ENCODE peak calls at places on chromosomes 2 and 18, in ten cellular contexts. C is GM12878, H is tibial nerve, N is lung, A is kidney, X is psoas muscle, D is right cardiac atrium, B is A549, T is aorta, I is mesenchymal stem cell. Y is an unnamed sample.
A peak's percentile ranks its signal among the peaks of the same experiment; 100 is the strongest.

GRCh38 chr18:54791657-54792056 is 36.6 kb upstream of the RAB27B start:
- DNase-seq in C (no peak), H (no peak), N (no peak), A (peak; percentile 58), X (no peak), D (no peak), B (no peak), T (no peak), I (no peak), Y (no peak)

GRCh38 chr2:138787053-138787666 is 7.0 kb upstream of the NXPH2 start:
- DNase-seq in C (no peak), H (peak; percentile 45), N (no peak), A (no peak), X (no peak), D (no peak), B (no peak), T (no peak), I (peak; percentile 47), Y (peak; percentile 64)

GRCh38 chr2:125746321-125746983 is 909.5 kb upstream of the GYPC start:
- DNase-seq in C (no peak), H (no peak), N (no peak), A (no peak), X (no peak), D (no peak), B (no peak), T (no peak), I (no peak), Y (no peak)

GRCh38 chr18:7784171-7784570 is 217.1 kb downstream of the PTPRM start:
- DNase-seq in C (no peak), H (no peak), N (no peak), A (peak; percentile 59), X (no peak), D (no peak), B (no peak), T (no peak), I (no peak), Y (no peak)

GRCh38 chr2:38578832-38579231 is 23.9 kb downstream of the HNRNPLL start:
- DNase-seq in C (no peak), H (no peak), N (no peak), A (no peak), X (no peak), D (no peak), B (no peak), T (no peak), I (peak; percentile 43), Y (no peak)

GRCh38 chr18:31386683-31387082 is 10.1 kb downstream of the DSG4 start:
- DNase-seq in C (no peak), H (no peak), N (no peak), A (no peak), X (no peak), D (no peak), B (no peak), T (no peak), I (no peak), Y (no peak)

GRCh38 chr2:39099820-39100728 is 20.8 kb downstream of the SOS1 start:
- DNase-seq in C (no peak), H (no peak), N (no peak), A (no peak), X (no peak), D (no peak), B (no peak), T (no peak), I (no peak), Y (no peak)

GRCh38 chr2:41194235-41194634 is 742.3 kb upstream of the SLC8A1 start:
- DNase-seq in C (no peak), H (no peak), N (no peak), A (peak; percentile 70), X (no peak), D (peak; percentile 33), B (no peak), T (no peak), I (peak; percentile 58), Y (no peak)

GRCh38 chr2:37454851-37455762 is 110.7 kb downstream of the QPCT start:
- DNase-seq in C (no peak), H (no peak), N (no peak), A (no peak), X (no peak), D (peak; percentile 26), B (no peak), T (no peak), I (no peak), Y (no peak)

GRCh38 chr2:12510070-12510469 is 206.7 kb upstream of the TRIB2 start:
- DNase-seq in C (no peak), H (no peak), N (no peak), A (no peak), X (no peak), D (no peak), B (no peak), T (no peak), I (no peak), Y (no peak)

GRCh38 chr2:181426687-181427086 is 30.5 kb upstream of the ITGA4 start:
- DNase-seq in C (no peak), H (no peak), N (no peak), A (no peak), X (no peak), D (no peak), B (no peak), T (no peak), I (no peak), Y (no peak)

GRCh38 chr2:10522726-10523405 is 74.7 kb upstream of the ODC1 start:
- DNase-seq in C (no peak), H (no peak), N (no peak), A (peak; percentile 57), X (no peak), D (no peak), B (no peak), T (no peak), I (no peak), Y (no peak)

DNA sequence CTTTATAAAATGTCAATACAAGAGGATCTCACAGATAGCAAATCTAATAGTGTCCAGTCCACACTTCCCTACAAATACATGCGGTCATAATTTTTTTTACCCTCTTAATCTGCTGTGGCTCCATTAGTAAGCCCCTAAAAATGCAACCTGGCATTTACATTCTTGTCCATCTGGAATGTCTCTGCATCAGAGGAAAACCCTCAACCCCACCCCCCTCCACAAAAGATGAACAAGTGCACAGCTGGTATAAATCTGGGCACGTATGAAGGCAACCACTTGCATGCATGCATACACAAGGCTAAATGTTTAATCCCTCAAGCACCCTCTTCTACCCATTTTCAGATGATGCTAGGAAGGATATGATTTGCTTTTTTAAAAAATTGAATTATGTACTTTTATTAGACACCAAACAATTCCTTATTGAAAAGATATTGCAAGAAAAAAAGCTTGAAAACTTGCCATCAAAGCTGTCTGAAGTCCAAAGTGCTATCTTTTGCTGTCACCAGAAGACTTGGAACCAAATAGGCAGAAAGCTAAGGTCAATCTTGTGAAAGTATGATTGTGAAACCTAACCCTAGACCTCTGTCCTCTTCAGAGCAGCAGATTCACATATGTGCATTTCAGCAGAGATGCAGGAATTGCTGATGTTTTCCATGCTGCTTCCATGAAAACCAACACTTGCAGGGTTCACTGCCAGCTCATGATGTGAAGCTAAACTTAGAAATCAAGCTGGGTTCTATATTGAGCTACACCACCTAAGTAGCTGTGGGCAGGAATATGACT is 39.0 kb downstream of the IRS1 start:
- DNase-seq in C (no peak), H (no peak), N (no peak), A (no peak), X (no peak), D (no peak), B (peak; percentile 3), T (no peak), I (peak; percentile 89), Y (no peak)
- H3K4me1 ChIP-seq in C (no peaks in the 10 kb centered on the region), H (no peaks in the 10 kb centered on the region), N (no peaks in the 10 kb centered on the region), A (no peaks in the 10 kb centered on the region), X (peaks cover 69% of the 10 kb centered on the region), D (peaks cover 5% of the 10 kb centered on the region), B (peaks cover 58% of the 10 kb centered on the region), T (peaks cover 30% of the 10 kb centered on the region), I (peaks cover 8% of the 10 kb centered on the region), Y (peaks cover 35% of the 10 kb centered on the region)

DNA sequence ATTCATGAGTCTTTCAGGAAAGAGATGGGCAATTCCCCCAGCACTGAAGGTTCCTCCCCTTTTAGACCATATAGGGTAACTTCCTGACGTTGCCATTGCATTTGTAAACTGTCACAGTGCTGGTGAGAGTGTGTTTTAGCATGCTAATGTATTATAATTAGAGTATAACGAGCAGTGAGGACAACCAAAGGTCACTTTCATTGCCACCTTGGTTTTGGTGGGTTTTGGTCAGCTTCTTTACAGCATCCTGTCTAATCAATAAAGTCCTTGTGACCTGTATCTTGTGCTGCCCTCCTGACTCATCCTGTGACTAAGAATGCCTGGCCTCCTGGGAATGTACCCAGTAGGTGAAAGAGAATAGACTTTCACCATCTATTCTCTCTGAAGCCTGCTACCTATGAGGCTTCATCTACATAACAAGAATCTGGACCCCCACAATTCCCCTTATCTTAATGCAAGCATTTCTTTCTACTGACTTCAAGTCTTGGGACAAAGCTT is 148.7 kb downstream of the CABLES1 start:
- DNase-seq in C (peak; percentile 86), H (no peak), N (no peak), A (no peak), X (no peak), D (no peak), B (peak; percentile 33), T (no peak), I (peak; percentile 43), Y (no peak)
- H3K27ac ChIP-seq in C (no peak overlapping the region), H (no peak overlapping the region), N (no peak overlapping the region), A (no peak overlapping the region), X (no peak overlapping the region), D (no peak overlapping the region), B (peak overlapping the region; percentile 67), T (no peak overlapping the region), I (no peak overlapping the region), Y (no peak overlapping the region)

GRCh38 chr18:58054041-58054733 is 10.2 kb downstream of the NEDD4L start:
- DNase-seq in C (no peak), H (no peak), N (peak; percentile 56), A (no peak), X (no peak), D (no peak), B (no peak), T (no peak), I (peak; percentile 60), Y (peak; percentile 24)

GRCh38 chr18:58056159-58056558 is 12.1 kb downstream of the NEDD4L start:
- DNase-seq in C (no peak), H (no peak), N (no peak), A (no peak), X (no peak), D (no peak), B (no peak), T (no peak), I (no peak), Y (no peak)

GRCh38 chr18:58058720-58059119 is 14.7 kb downstream of the NEDD4L start:
- DNase-seq in C (no peak), H (no peak), N (no peak), A (no peak), X (no peak), D (no peak), B (no peak), T (no peak), I (peak; percentile 32), Y (no peak)

GRCh38 chr18:58057291-58057965 is 13.4 kb downstream of the NEDD4L start:
- DNase-seq in C (no peak), H (no peak), N (no peak), A (no peak), X (no peak), D (no peak), B (no peak), T (no peak), I (no peak), Y (no peak)

GRCh38 chr18:58056847-58057246 is 12.8 kb downstream of the NEDD4L start:
- DNase-seq in C (no peak), H (no peak), N (no peak), A (no peak), X (no peak), D (no peak), B (no peak), T (no peak), I (no peak), Y (no peak)
- H3K4me1 ChIP-seq in C (no peaks in the 10 kb centered on the region), H (no peaks in the 10 kb centered on the region), N (peaks cover 5% of the 10 kb centered on the region), A (no peaks in the 10 kb centered on the region), X (no peaks in the 10 kb centered on the region), D (no peaks in the 10 kb centered on the region), B (peaks cover 32% of the 10 kb centered on the region), T (no peaks in the 10 kb centered on the region), I (peaks cover 4% of the 10 kb centered on the region), Y (peaks cover 11% of the 10 kb centered on the region)

GRCh38 chr18:79859314-79859713 is 61.6 kb downstream of the KCNG2 start:
- DNase-seq in C (no peak), H (no peak), N (peak; percentile 10), A (no peak), X (no peak), D (no peak), B (no peak), T (no peak), I (no peak), Y (no peak)
- H3K27ac ChIP-seq in C (no peak overlapping the region), H (no peak overlapping the region), N (no peak overlapping the region), A (no peak overlapping the region), X (no peak overlapping the region), D (no peak overlapping the region), B (no peak overlapping the region), T (no peak overlapping the region), I (no peak overlapping the region), Y (no peak overlapping the region)

Y was measured in hepatocyte.